ENCODE peak calls at places on chromosomes 6 and 20, in seven cellular contexts. B, J, C, W, T, H and Q are unnamed samples.
A peak's percentile ranks its signal among the peaks of the same experiment; 100 is the strongest.

GRCh38 chr6:39087197-39087596 is 27.8 kb downstream of the SAYSD1 start:
- DNase-seq in B (no peak), J (no peak), C (no peak), W (no peak), T (no peak), H (no peak), Q (no peak)

GRCh38 chr20:64220420-64220819 is 35.1 kb upstream of the PCMTD2 start:
- DNase-seq in B (no peak), J (no peak), C (no peak), W (no peak), T (no peak), H (no peak), Q (no peak)

GRCh38 chr20:25467441-25467840 is 60.0 kb downstream of the GINS1 start:
- DNase-seq in B (no peak), J (no peak), C (no peak), W (no peak), T (no peak), H (no peak), Q (no peak)

GRCh38 chr20:45218636-45219035 is 2.5 kb upstream of the SEMG2 start:
- DNase-seq in B (no peak), J (no peak), C (no peak), W (no peak), T (no peak), H (no peak), Q (no peak)

GRCh38 chr6:7910654-7911344 is at the start of gene TXNDC5:
- DNase-seq in B (peak; percentile 93), J (peak; percentile 21), C (peak; percentile 98), W (no peak), T (peak; percentile 58), H (peak; percentile 96), Q (peak; percentile 82)

GRCh38 chr6:166626177-166627038 is 643 bp downstream of the RPS6KA2 start:
- DNase-seq in B (no peak), J (no peak), C (peak; percentile 88), W (no peak), T (no peak), H (peak; percentile 87), Q (no peak)

GRCh38 chr20:25865715-25866656 is 169.3 kb upstream of the ZNF337 start:
- DNase-seq in B (peak; percentile 39), J (peak; percentile 75), C (peak; percentile 92), W (no peak), T (peak; percentile 82), H (peak; percentile 90), Q (peak; percentile 30)

GRCh38 chr6:169863149-169863525 is 111.7 kb downstream of the ERMARD start:
- DNase-seq in B (no peak), J (no peak), C (no peak), W (no peak), T (no peak), H (peak; percentile 50), Q (no peak)

GRCh38 chr20:7113577-7114466 is 346.3 kb downstream of the BMP2 start:
- DNase-seq in B (no peak), J (peak; percentile 20), C (no peak), W (no peak), T (peak; percentile 36), H (no peak), Q (peak; percentile 64)

GRCh38 chr6:142842423-142843261 is 102.3 kb downstream of the HIVEP2 start:
- DNase-seq in B (no peak), J (peak; percentile 92), C (no peak), W (no peak), T (peak; percentile 49), H (no peak), Q (no peak)

GRCh38 chr20:47272893-47273590 is 83.5 kb downstream of the ZMYND8 start:
- DNase-seq in B (peak; percentile 66), J (peak; percentile 63), C (no peak), W (no peak), T (peak; percentile 77), H (no peak), Q (peak; percentile 85)

DNA sequence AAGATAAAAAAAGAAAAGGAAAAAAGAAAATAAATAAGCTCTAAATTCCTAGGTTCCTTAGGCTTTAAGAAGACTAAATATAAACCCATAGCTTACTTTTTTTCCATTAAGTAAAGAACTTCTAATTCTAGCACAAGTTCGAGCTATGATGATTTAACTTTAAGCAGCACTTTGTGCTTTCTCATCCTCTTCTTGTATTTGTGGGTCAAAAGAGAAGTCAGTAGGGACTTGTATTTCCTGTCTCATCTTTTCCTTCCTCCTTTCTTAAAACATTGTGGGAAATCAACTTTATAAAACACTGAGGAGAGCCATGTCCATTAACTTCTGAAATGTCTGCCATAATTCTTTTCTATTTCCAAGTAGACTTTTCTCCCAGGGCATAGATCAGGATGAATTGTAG is 637.7 kb upstream of the CITED2 start:
- DNase-seq in B (no peak), J (no peak), C (no peak), W (no peak), T (no peak), H (no peak), Q (no peak)
- TF ChIP-seq CTCF in B (no peak), J (no peak), C (no peak), W (no peak), T (no peak), H (no peak), Q (no peak)

GRCh38 chr6:110017946-110018345 is 39.8 kb downstream of the GPR6 start:
- DNase-seq in B (no peak), J (no peak), C (no peak), W (no peak), T (no peak), H (no peak), Q (no peak)

GRCh38 chr6:110018486-110018885 is 40.4 kb downstream of the GPR6 start:
- DNase-seq in B (no peak), J (no peak), C (no peak), W (no peak), T (no peak), H (no peak), Q (no peak)

GRCh38 chr6:110017306-110017705 is 39.2 kb downstream of the GPR6 start:
- DNase-seq in B (no peak), J (no peak), C (no peak), W (no peak), T (no peak), H (no peak), Q (no peak)

GRCh38 chr6:110015206-110015605 is 37.1 kb downstream of the GPR6 start:
- DNase-seq in B (no peak), J (no peak), C (no peak), W (no peak), T (no peak), H (no peak), Q (no peak)

DNA sequence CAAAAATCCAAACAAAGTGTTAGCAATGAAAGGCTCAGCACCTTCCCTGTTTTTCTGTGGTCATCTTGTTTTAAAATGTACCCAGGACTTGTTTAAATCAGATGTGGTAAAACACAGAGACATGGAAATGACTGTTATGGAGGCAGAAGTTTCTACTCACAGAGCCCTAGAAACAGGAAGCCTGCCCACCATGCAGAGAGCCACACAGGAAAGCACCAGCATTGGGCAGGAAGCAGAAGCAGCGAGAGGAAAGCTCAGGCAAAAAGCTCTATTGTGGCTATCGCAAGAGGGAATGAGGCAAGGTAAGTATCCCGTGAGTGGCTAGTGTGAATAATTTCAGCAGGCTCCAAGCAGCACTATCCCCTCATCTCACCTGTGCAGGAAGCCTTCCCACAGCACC is 42.8 kb downstream of the GPR6 start:
- DNase-seq in B (no peak), J (no peak), C (no peak), W (no peak), T (no peak), H (no peak), Q (no peak)
- H3K27ac ChIP-seq in B (no peak overlapping the region), J (no peak overlapping the region), C (no peak overlapping the region), W (no peak overlapping the region), T (no peak overlapping the region), H (no peak overlapping the region), Q (no peak overlapping the region)

DNA sequence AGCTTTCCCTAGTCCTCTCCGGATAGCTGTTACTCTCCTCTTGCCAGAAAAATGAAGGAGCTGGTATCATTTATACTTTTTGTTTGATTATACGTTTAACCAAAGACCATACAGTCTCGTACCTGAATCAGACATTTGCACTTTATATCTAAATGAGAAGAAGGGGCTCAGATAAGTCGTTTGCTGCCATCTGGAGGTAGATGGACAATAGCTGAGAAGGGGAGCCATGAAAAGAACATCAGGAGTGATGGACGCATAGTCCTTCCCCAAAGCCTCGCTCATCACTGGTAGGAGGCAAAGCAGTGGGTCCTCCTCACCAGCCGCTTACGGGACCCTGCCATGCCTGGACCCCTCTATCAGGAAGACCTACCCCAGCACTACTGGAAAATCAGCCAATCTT is 45.4 kb downstream of the RPF2 start:
- DNase-seq in B (no peak), J (no peak), C (no peak), W (no peak), T (peak; percentile 14), H (no peak), Q (no peak)
- TF ChIP-seq CTCF in B (peak; percentile 45), J (no peak), C (no peak), W (no peak), T (no peak), H (no peak), Q (no peak)

DNA sequence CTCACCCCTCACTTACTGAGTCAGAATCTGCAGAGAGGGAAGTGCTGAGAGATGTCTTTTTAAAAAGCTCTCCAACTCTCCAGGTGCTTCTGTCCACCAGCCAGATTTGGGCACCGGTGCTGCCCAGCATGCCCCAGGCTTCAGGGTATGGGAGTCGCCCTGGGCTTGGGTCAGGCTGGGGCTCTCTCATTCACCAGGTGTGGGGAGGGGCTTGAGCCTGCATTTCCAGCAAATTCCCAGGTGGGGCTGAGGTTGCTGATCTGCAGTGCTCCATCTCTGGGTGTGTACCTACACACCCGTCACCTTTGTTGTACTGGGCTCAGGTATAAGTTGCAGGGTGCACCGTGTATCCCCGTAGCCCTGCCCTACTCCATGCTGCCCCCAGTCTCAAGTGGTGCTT is 23.4 kb downstream of the PPP1R3G start:
- DNase-seq in B (no peak), J (no peak), C (no peak), W (no peak), T (no peak), H (no peak), Q (no peak)
- H3K27ac ChIP-seq in B (no peak overlapping the region), J (no peak overlapping the region), C (no peak overlapping the region), W (no peak overlapping the region), T (no peak overlapping the region), H (no peak overlapping the region), Q (no peak overlapping the region)

GRCh38 chr6:33251390-33252012 is 20.2 kb downstream of the VPS52 start:
- DNase-seq in B (no peak), J (no peak), C (no peak), W (no peak), T (no peak), H (no peak), Q (no peak)
- TF ChIP-seq CTCF in B (peak; percentile 39), J (no peak), C (no peak), W (no peak), T (no peak), H (no peak), Q (no peak)